ENCODE peak calls at places on chromosomes 3 and 15, in five cellular contexts. R is brain microvascular endothelial cell, Z is fibroblast of lung, X is left ventricle myocardium inferior, Y is foreskin keratinocyte. T is an unnamed sample.

GRCh38 chr3:38651153-38651789 is 1.8 kb upstream of the SCN5A start:
- DNase-seq in R (peak; percentile 47), X (peak; percentile 61), Z (peak; percentile 55), Y (peak; percentile 36), T (peak; percentile 18)

GRCh38 chr3:134186391-134186790 is 64.3 kb downstream of the RYK start:
- DNase-seq in Z (no peak), Y (no peak), X (no peak), R (no peak), T (no peak)

GRCh38 chr3:24502690-24503089 is 8.0 kb upstream of the THRB start:
- DNase-seq in R (peak; percentile 53), X (no peak), Y (peak; percentile 76), Z (no peak), T (no peak)

GRCh38 chr15:58260186-58260910 is 122.2 kb downstream of the AQP9 start:
- DNase-seq in Z (no peak), Y (peak; percentile 79), R (no peak), X (peak; percentile 35), T (no peak)

GRCh38 chr3:41853495-41853894 is 108.4 kb downstream of the ULK4 start:
- DNase-seq in Z (peak; percentile 8), X (no peak), Y (no peak), R (no peak), T (no peak)

GRCh38 chr3:43774799-43775198 is 84.1 kb downstream of the ABHD5 start:
- DNase-seq in Y (no peak), X (no peak), Z (no peak), R (no peak), T (no peak)

GRCh38 chr15:31373970-31374369 is 47.3 kb downstream of the KLF13 start:
- DNase-seq in X (peak; percentile 13), R (no peak), Z (no peak), Y (no peak), T (no peak)

GRCh38 chr3:99967796-99968195 is 146.5 kb downstream of the FILIP1L start:
- DNase-seq in Y (peak; percentile 92), Z (peak; percentile 27), R (no peak), X (no peak), T (no peak)

GRCh38 chr3:144052275-144052674 is 80.7 kb downstream of the DIPK2A start:
- DNase-seq in Y (no peak), Z (peak; percentile 82), X (no peak), R (no peak), T (peak; percentile 13)

DNA sequence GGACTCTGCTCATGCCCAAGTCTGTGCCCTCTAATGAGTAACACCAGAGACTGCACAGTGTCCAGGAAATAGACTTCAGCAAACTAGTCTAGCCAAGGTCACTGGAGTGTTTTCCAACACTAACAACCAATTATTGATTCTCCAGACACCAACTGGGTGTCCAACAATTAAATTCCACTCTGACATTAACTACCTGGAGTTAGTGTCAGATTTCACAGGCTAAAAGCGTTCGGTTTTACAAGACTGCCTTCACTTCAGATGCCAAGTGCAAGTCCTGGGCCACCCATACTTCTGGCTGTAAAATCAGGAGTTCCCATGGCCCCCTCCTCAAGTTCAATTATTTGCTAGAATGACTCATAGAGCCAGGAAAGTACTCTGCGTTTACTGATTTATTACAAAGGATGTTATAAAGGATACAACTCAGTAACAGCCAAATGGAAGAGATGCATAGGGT is 20.8 kb upstream of the CFAP161 start:
- DNase-seq in R (no peak), Y (no peak), Z (no peak), X (no peak), T (no peak)
- H3K27ac ChIP-seq in R (no peak overlapping the region), Y (no peak overlapping the region), Z (no peak overlapping the region), X (no peak overlapping the region), T (peak overlapping the region; percentile 47)

GRCh38 chr15:66936864-66937245 is 128.5 kb upstream of the SMAD3 start:
- DNase-seq in R (no peak), X (no peak), Y (no peak), Z (no peak), T (no peak)
- H3K27ac ChIP-seq in R (no peak overlapping the region), X (peak overlapping the region; percentile 80), Y (no peak overlapping the region), Z (peak overlapping the region; percentile 77), T (peak overlapping the region; percentile 70)

DNA sequence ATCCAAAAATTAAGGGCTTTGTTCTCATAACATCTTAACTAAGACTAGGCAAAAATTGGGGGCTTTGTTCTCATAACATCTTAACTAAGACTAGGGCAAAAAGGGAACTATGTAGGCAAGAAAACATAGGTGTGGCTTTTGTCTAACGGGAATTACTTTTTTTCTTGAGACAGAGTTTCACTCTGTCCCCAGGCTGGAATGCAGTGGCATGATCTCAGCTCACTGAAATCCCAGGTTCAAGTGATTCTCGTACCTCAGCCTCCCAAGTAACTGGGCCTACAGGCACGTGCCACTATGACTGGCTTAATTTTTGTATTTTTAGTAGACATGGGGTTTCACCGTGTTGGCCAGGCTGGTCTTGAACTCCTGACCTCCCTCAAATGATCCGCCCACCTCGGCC is 49.8 kb upstream of the CSPG5 start:
- DNase-seq in R (no peak), Y (no peak), X (no peak), Z (no peak), T (no peak)
- H3K27ac ChIP-seq in R (no peak overlapping the region), Y (no peak overlapping the region), X (no peak overlapping the region), Z (no peak overlapping the region), T (no peak overlapping the region)

GRCh38 chr3:172676208-172676920 is 34.5 kb downstream of the NCEH1 start:
- DNase-seq in R (no peak), Y (no peak), X (no peak), Z (no peak), T (no peak)
- H3K27ac ChIP-seq in R (peak overlapping the region; percentile 78), Y (peak overlapping the region; percentile 28), X (peak overlapping the region; percentile 85), Z (peak overlapping the region; percentile 69), T (peak overlapping the region; percentile 71)

DNA sequence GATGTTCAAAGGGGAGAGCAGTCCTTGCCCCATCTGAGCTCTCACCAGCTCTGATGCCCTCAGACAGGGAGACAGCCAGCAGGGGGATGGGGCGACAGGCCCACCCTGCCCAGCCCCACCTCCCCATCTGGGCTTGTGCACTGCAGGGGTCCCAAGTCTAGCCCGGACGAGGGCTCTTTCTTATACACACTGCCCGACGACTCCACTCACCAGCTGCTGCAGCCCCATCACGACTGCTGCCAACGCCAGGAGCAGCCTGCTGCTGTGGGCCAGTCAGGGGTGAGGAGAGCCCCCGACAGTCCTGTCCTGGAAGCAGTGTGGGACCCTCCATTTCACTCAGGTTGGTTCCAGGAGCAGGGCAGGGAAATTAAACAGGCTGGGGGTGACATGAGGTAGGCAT is 73.9 kb downstream of the BOC start:
- DNase-seq in Y (no peak), Z (no peak), R (no peak), X (no peak), T (no peak)
- H3K27ac ChIP-seq in Y (no peak overlapping the region), Z (no peak overlapping the region), R (no peak overlapping the region), X (no peak overlapping the region), T (no peak overlapping the region)

GRCh38 chr15:77620297-77620696 is 12.4 kb downstream of the LINGO1 start:
- DNase-seq in R (no peak), Y (no peak), Z (no peak), X (no peak), T (no peak)

GRCh38 chr15:77620960-77621647 is 11.6 kb downstream of the LINGO1 start:
- DNase-seq in R (no peak), Z (no peak), Y (no peak), X (no peak), T (no peak)

GRCh38 chr15:77617507-77618285 is 15.0 kb downstream of the LINGO1 start:
- DNase-seq in X (no peak), R (no peak), Y (peak; percentile 10), Z (no peak), T (no peak)

GRCh38 chr15:77621847-77622211 is 10.9 kb downstream of the LINGO1 start:
- DNase-seq in R (no peak), X (no peak), Y (no peak), Z (no peak), T (no peak)

GRCh38 chr15:77619883-77620282 is 12.8 kb downstream of the LINGO1 start:
- DNase-seq in R (no peak), X (no peak), Z (no peak), Y (no peak), T (no peak)
- H3K27ac ChIP-seq in R (no peak overlapping the region), X (no peak overlapping the region), Z (no peak overlapping the region), Y (no peak overlapping the region), T (no peak overlapping the region)

GRCh38 chr3:126459763-126460127 is 15.9 kb downstream of the ZXDC start:
- DNase-seq in X (no peak), R (no peak), Y (no peak), Z (no peak), T (no peak)
- H3K27ac ChIP-seq in X (no peak overlapping the region), R (no peak overlapping the region), Y (no peak overlapping the region), Z (no peak overlapping the region), T (no peak overlapping the region)

DNA sequence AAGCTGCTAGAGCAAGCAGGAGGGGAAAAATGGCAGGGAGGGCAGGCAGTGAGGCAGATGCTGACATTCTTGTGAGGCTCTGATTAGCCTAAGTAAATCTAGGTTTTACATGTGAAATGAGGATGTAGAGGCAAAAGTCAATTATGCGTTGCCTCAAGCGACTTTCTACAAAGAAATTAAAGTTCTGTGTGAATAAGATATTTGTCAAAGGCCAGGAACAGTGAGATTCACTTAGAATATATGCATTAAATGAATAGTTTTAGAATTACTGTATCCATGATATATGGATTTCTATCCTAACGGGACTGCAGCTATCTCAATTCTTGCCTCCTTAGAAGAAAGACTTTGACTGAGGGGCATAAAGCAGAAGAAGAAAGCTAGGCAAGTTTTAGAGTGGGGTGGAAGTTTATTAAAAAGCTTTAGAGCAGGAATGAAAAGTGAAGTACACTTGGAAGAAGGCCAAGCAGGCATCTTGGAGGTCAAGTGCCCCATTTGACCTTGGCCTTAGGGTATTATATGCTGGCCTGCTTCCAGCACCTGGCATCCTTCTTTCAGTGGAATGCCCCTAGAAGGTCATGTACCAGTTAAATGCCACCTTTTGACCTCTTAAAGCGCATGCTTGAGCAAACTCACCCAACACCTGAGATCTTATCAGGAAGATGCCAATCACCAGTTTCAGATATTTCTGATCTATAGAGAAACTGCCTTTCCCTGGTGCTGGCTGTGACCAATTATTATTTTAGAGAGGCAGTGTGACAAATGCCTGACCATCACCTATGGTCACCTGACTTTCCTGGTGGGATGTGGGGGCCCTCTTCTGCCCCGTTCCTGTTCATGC is 38.2 kb downstream of the OSTN start:
- DNase-seq in Z (no peak), R (no peak), X (no peak), Y (no peak), T (no peak)
- H3K27ac ChIP-seq in Z (peak overlapping the region; percentile 60), R (peak overlapping the region; percentile 85), X (no peak overlapping the region), Y (no peak overlapping the region), T (no peak overlapping the region)

GRCh38 chr3:189395825-189396224 is 224.1 kb downstream of the TPRG1 start:
- DNase-seq in R (no peak), Y (no peak), Z (no peak), X (no peak), T (no peak)

GRCh38 chr3:189394599-189395121 is 222.9 kb downstream of the TPRG1 start:
- DNase-seq in R (no peak), Y (no peak), Z (no peak), X (no peak), T (no peak)

GRCh38 chr3:189389346-189389745 is 217.6 kb downstream of the TPRG1 start:
- DNase-seq in Y (peak; percentile 81), Z (peak; percentile 5), X (no peak), R (no peak), T (no peak)

GRCh38 chr3:189393598-189393997 is 221.8 kb downstream of the TPRG1 start:
- DNase-seq in R (no peak), Z (peak; percentile 63), Y (peak; percentile 87), X (no peak), T (no peak)

DNA sequence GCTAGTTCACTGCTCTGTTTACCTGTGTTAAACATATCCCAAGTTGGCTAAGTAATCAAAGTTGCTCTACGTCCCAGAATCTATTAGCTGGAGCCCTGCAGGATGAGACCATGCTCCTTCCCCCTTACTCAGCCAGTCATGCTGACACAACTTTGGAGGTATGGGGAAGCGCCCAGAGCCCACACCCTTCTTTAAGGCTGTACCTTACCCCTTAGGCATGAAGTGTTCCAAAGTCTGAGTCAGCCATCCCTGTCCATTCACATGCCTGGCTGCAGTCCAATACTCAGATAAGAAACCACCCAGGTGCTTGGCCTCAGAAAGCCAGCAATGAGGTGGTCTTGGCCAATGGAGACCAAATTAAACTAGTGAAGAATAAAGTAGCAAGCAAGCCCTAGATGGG is 221.2 kb downstream of the TPRG1 start:
- DNase-seq in Y (peak; percentile 99), X (no peak), Z (no peak), R (no peak), T (no peak)
- H3K27ac ChIP-seq in Y (peak overlapping the region; percentile 79), X (no peak overlapping the region), Z (no peak overlapping the region), R (no peak overlapping the region), T (no peak overlapping the region)